ENCODE peak calls at places on chromosomes 1 and 21, in nine cellular contexts. K is lung; P is IMR-90; S is left ventricle myocardium inferior; B is psoas muscle; H is tibial artery; G is adrenal gland; E is CD8-positive, alpha-beta memory T cell; A is GM23248. T is an unnamed sample.

GRCh38 chr1:95197616-95198252 is 36.3 kb upstream of the RWDD3 start:
- DNase-seq in K (no peak), P (peak; percentile 50), S (no peak), B (no peak), H (no peak), G (no peak), E (no peak), A (peak; percentile 31), T (no peak)

GRCh38 chr21:34820051-34820450 is 151.3 kb downstream of the CLIC6 start:
- DNase-seq in K (no peak), P (no peak), S (no peak), B (no peak), H (no peak), G (no peak), E (no peak), A (no peak), T (no peak)

GRCh38 chr1:204746838-204747442 is 61.4 kb upstream of the LRRN2 start:
- DNase-seq in K (no peak), P (peak; percentile 41), S (no peak), B (no peak), H (no peak), G (peak; percentile 76), E (peak; percentile 16), A (peak; percentile 61), T (peak; percentile 58)

GRCh38 chr1:88661188-88661587 is 22.9 kb upstream of the PKN2 start:
- DNase-seq in K (no peak), P (no peak), S (no peak), B (no peak), H (no peak), G (no peak), E (no peak), A (no peak), T (peak; percentile 43)

GRCh38 chr1:218349365-218350021 is 4.4 kb downstream of the TGFB2 start:
- DNase-seq in K (no peak), P (no peak), S (no peak), B (no peak), H (no peak), G (no peak), E (no peak), A (no peak), T (no peak)

GRCh38 chr21:20313013-20313412 is 685.2 kb upstream of the NCAM2 start:
- DNase-seq in K (no peak), P (no peak), S (no peak), B (no peak), H (no peak), G (no peak), E (no peak), A (no peak), T (no peak)

GRCh38 chr1:178581351-178581951 is 68.5 kb downstream of the TEX35 start:
- DNase-seq in K (no peak), P (no peak), S (no peak), B (no peak), H (no peak), G (no peak), E (no peak), A (no peak), T (no peak)

GRCh38 chr21:44858291-44858690 is 15.2 kb downstream of the PTTG1IP start:
- DNase-seq in K (no peak), P (no peak), S (no peak), B (peak; percentile 48), H (no peak), G (no peak), E (no peak), A (no peak), T (no peak)

GRCh38 chr1:159188375-159188788 is 16.3 kb upstream of the ACKR1 start:
- DNase-seq in K (peak; percentile 52), P (peak; percentile 22), S (peak; percentile 60), B (peak; percentile 76), H (peak; percentile 71), G (peak; percentile 76), E (no peak), A (peak; percentile 48), T (peak; percentile 4)

GRCh38 chr1:10824821-10825540 is 28.5 kb upstream of the CASZ1 start:
- DNase-seq in K (no peak), P (peak; percentile 77), S (no peak), B (no peak), H (no peak), G (no peak), E (no peak), A (peak; percentile 92), T (no peak)

GRCh38 chr1:41936107-41936506 is 17.4 kb upstream of the HIVEP3 start:
- DNase-seq in K (no peak), P (peak; percentile 70), S (no peak), B (no peak), H (no peak), G (no peak), E (no peak), A (peak; percentile 74), T (no peak)

GRCh38 chr1:161001537-161001936 is 19.4 kb downstream of the F11R start:
- DNase-seq in K (no peak), P (no peak), S (no peak), B (no peak), H (peak; percentile 13), G (no peak), E (no peak), A (peak; percentile 23), T (no peak)

DNA sequence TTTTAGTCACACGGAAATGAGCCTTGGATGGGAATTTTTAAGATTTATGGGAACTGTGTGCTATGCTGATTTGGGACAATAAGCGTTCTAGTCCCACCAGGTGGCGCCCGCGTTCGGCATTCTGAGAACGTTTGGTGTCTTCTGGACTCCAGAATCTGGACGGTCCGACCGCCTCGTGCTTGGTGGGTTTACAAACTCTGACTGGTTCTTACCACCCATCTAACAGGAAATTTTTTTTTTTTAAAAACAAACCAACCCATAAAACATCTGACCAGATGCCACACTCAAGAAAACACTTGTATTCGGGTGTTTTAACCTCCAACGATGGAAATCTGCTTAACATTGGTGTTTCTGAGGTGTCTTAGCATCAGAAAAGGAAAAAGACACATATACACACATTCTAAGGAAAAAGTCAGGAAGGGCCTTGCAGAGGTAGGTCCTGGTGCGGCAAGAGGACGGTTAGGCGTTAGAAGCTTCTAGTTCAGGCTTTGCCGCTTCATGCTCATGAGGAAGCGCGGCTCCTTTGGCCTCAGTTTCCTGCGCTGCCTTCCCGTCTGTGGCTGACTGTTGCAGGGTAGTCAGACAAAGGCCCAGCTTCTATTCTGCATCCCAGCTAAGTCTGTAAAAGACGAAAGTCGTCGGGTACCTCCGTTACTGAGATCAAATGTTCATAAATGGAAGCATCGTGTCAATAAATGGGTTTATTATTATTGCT is 814 bp upstream of the DYRK3 start:
- DNase-seq in K (peak; percentile 93), P (peak; percentile 88), S (peak; percentile 94), B (peak; percentile 96), H (peak; percentile 95), G (peak; percentile 98), E (peak; percentile 41), A (peak; percentile 97), T (peak; percentile 88)
- H3K4me1 ChIP-seq in K (peaks cover 5% of the 10 kb centered on the region), P (peaks cover 8% of the 10 kb centered on the region), S (peaks cover 61% of the 10 kb centered on the region), B (peaks cover 18% of the 10 kb centered on the region), H (no peaks in the 10 kb centered on the region), G (peaks cover 28% of the 10 kb centered on the region), E (peaks cover 13% of the 10 kb centered on the region), A (peaks cover 46% of the 10 kb centered on the region), T (no peaks in the 10 kb centered on the region)

GRCh38 chr21:17690078-17690494 is 77.4 kb upstream of the BTG3 start:
- DNase-seq in K (no peak), P (no peak), S (no peak), B (no peak), H (no peak), G (no peak), E (no peak), A (no peak), T (no peak)
- H3K4me3 ChIP-seq in K (no peak overlapping the region), P (no peak overlapping the region), S (no peak overlapping the region), B (no peak overlapping the region), H (no peak overlapping the region), G (no peak overlapping the region), E (no peak overlapping the region), A (no peak overlapping the region), T (no peak overlapping the region)

DNA sequence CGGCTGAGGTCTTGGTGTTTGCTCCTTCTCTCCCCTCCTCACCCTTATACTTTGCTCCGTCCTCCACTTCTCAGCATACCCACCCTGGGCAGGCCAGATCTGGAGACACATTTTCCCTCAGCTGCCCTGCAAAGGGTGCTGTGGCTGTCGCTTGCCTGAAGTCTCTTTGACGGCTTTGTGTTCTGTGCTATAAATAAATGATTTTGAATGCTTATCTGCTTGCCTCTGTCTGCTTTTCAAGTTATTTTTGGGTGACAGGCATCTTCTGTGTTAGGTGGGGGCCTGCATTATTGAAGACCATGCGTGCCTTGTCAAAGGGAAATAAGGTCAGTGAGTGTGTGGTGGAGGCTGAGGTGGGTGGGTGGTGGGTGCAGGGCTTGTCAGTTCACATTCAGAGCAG is 66.9 kb upstream of the KCND3 start:
- DNase-seq in K (no peak), P (no peak), S (no peak), B (no peak), H (no peak), G (no peak), E (no peak), A (no peak), T (no peak)
- H3K4me1 ChIP-seq in K (peaks cover 1% of the 10 kb centered on the region), P (no peaks in the 10 kb centered on the region), S (peaks cover 46% of the 10 kb centered on the region), B (no peaks in the 10 kb centered on the region), H (no peaks in the 10 kb centered on the region), G (no peaks in the 10 kb centered on the region), E (no peaks in the 10 kb centered on the region), A (no peaks in the 10 kb centered on the region), T (no peaks in the 10 kb centered on the region)

GRCh38 chr1:23825076-23825761 is at the start of gene HMGCL:
- DNase-seq in K (peak; percentile 88), P (peak; percentile 84), S (peak; percentile 92), B (peak; percentile 95), H (peak; percentile 95), G (peak; percentile 95), E (peak; percentile 81), A (peak; percentile 97), T (peak; percentile 88)
- H3K4me3 ChIP-seq in K (peak within 1 kb of the TSS; percentile 95), P (peak within 1 kb of the TSS; percentile 99), S (peak within 1 kb of the TSS; percentile 100), B (peak within 1 kb of the TSS; percentile 93), H (peak within 1 kb of the TSS; percentile 90), G (peak within 1 kb of the TSS; percentile 92), E (peak within 1 kb of the TSS; percentile 95), A (peak within 1 kb of the TSS; percentile 93), T (peak within 1 kb of the TSS; percentile 91)

DNA sequence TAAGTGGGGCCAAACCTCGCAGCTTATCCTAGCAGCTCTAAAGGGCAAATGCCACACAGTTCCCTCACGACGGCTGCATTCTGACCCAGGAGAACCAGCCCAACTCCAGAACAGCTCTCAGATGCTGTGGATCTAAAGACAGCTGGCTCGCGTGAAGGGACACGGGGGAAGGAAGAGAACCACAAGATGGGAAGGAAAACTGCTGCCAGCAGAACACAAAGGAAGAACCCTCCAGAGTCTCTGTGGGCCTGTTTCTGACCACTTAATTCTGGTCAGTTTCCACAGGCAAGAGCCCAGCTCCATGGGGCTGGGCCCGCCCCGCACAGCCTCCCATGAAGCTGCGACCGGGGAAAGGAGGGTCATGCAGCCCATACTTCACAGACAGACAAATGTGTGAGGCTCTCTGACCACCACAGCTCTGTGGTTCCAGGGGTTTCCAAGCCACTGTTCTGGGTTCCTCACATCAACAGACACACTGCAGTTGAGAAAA is 61.1 kb downstream of the SLC45A1 start:
- DNase-seq in K (no peak), P (no peak), S (no peak), B (no peak), H (no peak), G (no peak), E (no peak), A (no peak), T (no peak)
- H3K4me1 ChIP-seq in K (peaks cover 41% of the 10 kb centered on the region), P (peaks cover 41% of the 10 kb centered on the region), S (peaks cover 97% of the 10 kb centered on the region), B (peaks cover 98% of the 10 kb centered on the region), H (no peaks in the 10 kb centered on the region), G (peaks cover 89% of the 10 kb centered on the region), E (peaks cover 68% of the 10 kb centered on the region), A (peaks cover 13% of the 10 kb centered on the region), T (peaks cover 1% of the 10 kb centered on the region)

GRCh38 chr1:28193701-28194161 is 17.2 kb upstream of the PTAFR start:
- DNase-seq in K (no peak), P (no peak), S (no peak), B (peak; percentile 39), H (peak; percentile 60), G (peak; percentile 23), E (no peak), A (no peak), T (no peak)
- H3K4me3 ChIP-seq in K (no peak overlapping the region), P (no peak overlapping the region), S (no peak overlapping the region), B (no peak overlapping the region), H (no peak overlapping the region), G (no peak overlapping the region), E (no peak overlapping the region), A (no peak overlapping the region), T (no peak overlapping the region)